ENCODE peak calls at places on chromosomes 16 and 17, in six cellular contexts. O is PC-3, A is neural progenitor cell, L is PC-9, K is A549, M is tibial nerve. B is an unnamed sample.

GRCh38 chr16:88737298-88738166 is 31.2 kb downstream of the CTU2 start:
- DNase-seq in O (peak), A (peak), L (peak), K (peak), M (peak), B (peak)

GRCh38 chr16:77169650-77170236 is 21.2 kb upstream of the MON1B start:
- DNase-seq in O (peak), A (peak), L (peak), K (peak), M (no peak), B (no peak)

GRCh38 chr16:31487076-31487719 is 4.3 kb downstream of the SLC5A2 start:
- DNase-seq in O (no peak), A (peak), L (no peak), K (no peak), M (no peak), B (no peak)

GRCh38 chr16:63080736-63081135 is 1044.5 kb upstream of the CDH8 start:
- DNase-seq in O (no peak), A (no peak), L (no peak), K (no peak), M (no peak), B (no peak)

GRCh38 chr17:71441098-71441497 is 679.7 kb upstream of the SOX9 start:
- DNase-seq in O (peak), A (no peak), L (peak), K (peak), M (no peak), B (no peak)

GRCh38 chr17:50045154-50045553 is 10.8 kb upstream of the ITGA3 start:
- DNase-seq in O (peak), A (no peak), L (no peak), K (peak), M (no peak), B (peak)

GRCh38 chr17:77644181-77644972 is 314.1 kb upstream of the TNRC6C start:
- DNase-seq in O (no peak), A (no peak), L (no peak), K (no peak), M (no peak), B (no peak)

GRCh38 chr17:82801377-82801970 is 38.3 kb downstream of the ZNF750 start:
- DNase-seq in O (no peak), A (no peak), L (no peak), K (no peak), M (no peak), B (no peak)

GRCh38 chr17:31518478-31518877 is 127.0 kb downstream of the RAB11FIP4 start:
- DNase-seq in O (no peak), A (no peak), L (no peak), K (no peak), M (no peak), B (no peak)

GRCh38 chr16:16016388-16016964 is 67.1 kb downstream of the ABCC1 start:
- DNase-seq in O (no peak), A (no peak), L (no peak), K (no peak), M (no peak), B (no peak)
- H3K27ac ChIP-seq in O (no peak), A (no peak), L (peak), K (peak), M (no peak), B (no peak)

GRCh38 chr17:74212262-74212912 is 984 bp upstream of the TTYH2 start:
- DNase-seq in O (peak), A (peak), L (no peak), K (no peak), M (no peak), B (no peak)
- H3K4me3 ChIP-seq in O (peak), A (peak), L (peak), K (peak), M (peak), B (peak)

DNA sequence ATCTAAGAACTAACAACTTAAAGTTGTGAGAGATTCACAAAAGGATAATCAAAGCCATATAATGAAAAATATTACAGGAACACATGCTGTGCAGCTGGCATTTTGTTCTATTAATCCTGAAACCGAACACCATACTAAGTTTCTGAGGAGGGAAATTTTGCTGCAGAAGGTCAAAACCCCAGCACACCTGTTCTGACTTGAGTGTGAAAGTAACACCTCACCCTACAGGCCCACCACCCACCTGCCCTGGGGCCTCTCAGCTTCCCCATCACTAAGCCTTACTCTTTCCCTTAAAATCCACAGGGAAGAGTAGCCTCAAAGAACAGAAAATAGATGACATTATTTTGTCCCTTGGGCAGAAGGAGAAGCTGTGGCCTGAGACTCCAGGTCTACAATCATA is 44.8 kb downstream of the STAT5A start:
- DNase-seq in O (no peak), A (no peak), L (no peak), K (no peak), M (no peak), B (no peak)
- H3K27ac ChIP-seq in O (no peak), A (peak), L (no peak), K (no peak), M (no peak), B (no peak)

DNA sequence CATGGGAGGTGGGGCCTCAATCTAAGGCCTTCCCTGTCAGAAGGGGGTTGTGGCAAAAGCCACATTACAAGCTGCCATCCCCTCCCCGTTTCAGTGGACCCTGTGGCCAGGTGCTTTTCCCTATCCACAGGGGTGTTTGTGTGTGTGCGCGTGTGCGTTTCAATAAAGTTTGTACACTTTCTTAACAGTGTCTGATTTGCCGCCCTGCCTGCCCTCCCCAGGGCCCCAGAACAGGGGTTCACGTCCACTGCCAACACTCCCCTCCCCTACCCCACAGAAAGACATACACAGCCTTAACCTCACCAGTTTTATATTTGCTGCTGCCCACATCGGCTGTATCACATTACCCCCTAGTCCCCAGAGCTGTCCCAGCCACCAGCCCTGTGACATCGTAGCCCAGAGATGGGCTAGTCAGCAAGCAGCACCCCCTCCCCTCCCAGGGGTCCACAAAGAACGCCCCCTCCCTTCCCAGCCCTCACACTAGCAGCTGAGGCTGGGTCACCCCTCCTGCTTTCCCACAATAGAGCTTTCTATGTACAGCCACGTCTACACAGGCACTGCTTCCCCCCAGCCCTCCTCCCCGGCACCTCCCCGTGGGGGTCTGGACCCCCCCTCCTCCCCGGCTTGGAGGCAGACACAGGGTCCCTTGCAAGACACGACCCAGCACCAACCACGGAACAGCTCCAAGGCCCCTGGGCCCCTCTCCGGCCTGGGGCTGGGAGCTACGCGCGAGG is 8.0 kb downstream of the GRN start:
- DNase-seq in O (no peak), A (no peak), L (no peak), K (no peak), M (no peak), B (no peak)
- H3K4me3 ChIP-seq in O (no peak), A (peak), L (no peak), K (peak), M (no peak), B (peak)

GRCh38 chr17:2689411-2690164 is 22.0 kb downstream of the CLUH start:
- DNase-seq in O (no peak), A (no peak), L (no peak), K (no peak), M (no peak), B (peak)
- H3K27ac ChIP-seq in O (no peak), A (no peak), L (peak), K (no peak), M (no peak), B (peak)

DNA sequence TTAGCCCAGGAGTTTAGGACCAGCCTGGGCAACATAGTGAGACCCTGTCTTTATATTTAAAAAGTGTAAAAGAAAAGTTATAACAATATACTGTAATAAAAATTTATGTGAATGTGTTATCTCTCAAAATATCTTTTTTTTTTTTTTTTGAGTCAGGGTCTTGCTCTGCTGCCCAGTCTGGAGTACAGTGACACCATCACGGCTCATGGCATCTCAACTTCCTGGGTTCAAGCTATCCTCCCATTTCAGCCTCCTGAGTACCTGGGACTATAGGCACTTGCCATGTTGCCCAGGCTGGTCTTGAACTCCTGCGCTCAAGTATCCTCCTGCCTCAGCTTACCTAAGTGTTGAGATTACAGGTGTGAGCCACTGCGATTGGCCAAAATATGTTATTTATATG is 45.5 kb upstream of the SLC25A19 start:
- DNase-seq in O (no peak), A (no peak), L (no peak), K (no peak), M (no peak), B (no peak)
- H3K4me3 ChIP-seq in O (no peak), A (no peak), L (no peak), K (no peak), M (no peak), B (no peak)

GRCh38 chr17:57594767-57595166 is 150.3 kb downstream of the CCDC182 start:
- DNase-seq in O (no peak), A (no peak), L (no peak), K (no peak), M (no peak), B (no peak)
- H3K27ac ChIP-seq in O (no peak), A (no peak), L (no peak), K (no peak), M (no peak), B (no peak)

GRCh38 chr17:8015236-8015956 is 13.0 kb downstream of the GUCY2D start:
- DNase-seq in O (no peak), A (no peak), L (no peak), K (no peak), M (no peak), B (no peak)
- H3K4me3 ChIP-seq in O (peak), A (peak), L (no peak), K (peak), M (no peak), B (peak)

GRCh38 chr17:44348234-44348987 is 3.3 kb downstream of the GRN start:
- DNase-seq in O (no peak), A (no peak), L (no peak), K (no peak), M (peak), B (no peak)

GRCh38 chr17:44351464-44351863 is 6.4 kb downstream of the GRN start:
- DNase-seq in O (no peak), A (no peak), L (no peak), K (no peak), M (no peak), B (no peak)

GRCh38 chr17:44349553-44350070 is 4.5 kb downstream of the GRN start:
- DNase-seq in O (no peak), A (no peak), L (no peak), K (no peak), M (no peak), B (no peak)

GRCh38 chr17:44350733-44351226 is 5.7 kb downstream of the GRN start:
- DNase-seq in O (peak), A (peak), L (peak), K (peak), M (peak), B (peak)

GRCh38 chr17:44348988-44349364 is 3.9 kb downstream of the GRN start:
- DNase-seq in O (no peak), A (no peak), L (no peak), K (no peak), M (no peak), B (no peak)
- H3K27ac ChIP-seq in O (no peak), A (no peak), L (no peak), K (no peak), M (no peak), B (no peak)

B was measured in dorsolateral prefrontal cortex.